ENCODE peak calls at places on chromosomes 12 and 14, in four cellular contexts. One of them, this sample, is unnamed.

GRCh38 chr14:22614240-22614799 is 16.2 kb downstream of the ABHD4 start:
- DNase-seq in mucosa of gallbladder: peak
- DNase-seq in stimulated activated CD8-positive, alpha-beta memory T cell treated with anti-CD3 and anti-CD28 coated beads, Interleukin-4, amount 100 ng/mL, for 24 hours: no peak
- DNase-seq in RWPE1: peak
- DNase-seq in this sample: no peak

GRCh38 chr12:1533602-1534304 is 60.6 kb downstream of the FBXL14 start:
- DNase-seq in stimulated activated CD8-positive, alpha-beta memory T cell treated with anti-CD3 and anti-CD28 coated beads, Interleukin-4, amount 100 ng/mL, for 24 hours: peak
- DNase-seq in RWPE1: no peak
- DNase-seq in mucosa of gallbladder: no peak
- DNase-seq in this sample: no peak

GRCh38 chr14:100290607-100291304 is 15.5 kb downstream of the SLC25A29 start:
- DNase-seq in mucosa of gallbladder: no peak
- DNase-seq in stimulated activated CD8-positive, alpha-beta memory T cell treated with anti-CD3 and anti-CD28 coated beads, Interleukin-4, amount 100 ng/mL, for 24 hours: no peak
- DNase-seq in RWPE1: no peak
- DNase-seq in this sample: no peak

GRCh38 chr14:79896009-79896408 is 315.3 kb downstream of the DIO2 start:
- DNase-seq in mucosa of gallbladder: no peak
- DNase-seq in stimulated activated CD8-positive, alpha-beta memory T cell treated with anti-CD3 and anti-CD28 coated beads, Interleukin-4, amount 100 ng/mL, for 24 hours: no peak
- DNase-seq in RWPE1: no peak
- DNase-seq in this sample: no peak

GRCh38 chr14:105092912-105093425 is 27.7 kb upstream of the GPR132 start:
- DNase-seq in stimulated activated CD8-positive, alpha-beta memory T cell treated with anti-CD3 and anti-CD28 coated beads, Interleukin-4, amount 100 ng/mL, for 24 hours: peak
- DNase-seq in RWPE1: peak
- DNase-seq in mucosa of gallbladder: peak
- DNase-seq in this sample: no peak

GRCh38 chr12:124518051-124518932 is 49.1 kb downstream of the NCOR2 start:
- DNase-seq in RWPE1: peak
- DNase-seq in stimulated activated CD8-positive, alpha-beta memory T cell treated with anti-CD3 and anti-CD28 coated beads, Interleukin-4, amount 100 ng/mL, for 24 hours: no peak
- DNase-seq in mucosa of gallbladder: peak
- DNase-seq in this sample: peak

GRCh38 chr14:92531151-92531873 is 17.7 kb downstream of the RIN3 start:
- DNase-seq in RWPE1: no peak
- DNase-seq in mucosa of gallbladder: no peak
- DNase-seq in stimulated activated CD8-positive, alpha-beta memory T cell treated with anti-CD3 and anti-CD28 coated beads, Interleukin-4, amount 100 ng/mL, for 24 hours: peak
- DNase-seq in this sample: no peak

GRCh38 chr14:30209136-30209535 is 281.5 kb upstream of the PRKD1 start:
- DNase-seq in stimulated activated CD8-positive, alpha-beta memory T cell treated with anti-CD3 and anti-CD28 coated beads, Interleukin-4, amount 100 ng/mL, for 24 hours: no peak
- DNase-seq in mucosa of gallbladder: no peak
- DNase-seq in RWPE1: no peak
- DNase-seq in this sample: no peak

GRCh38 chr12:46371718-46372130 is 849 bp downstream of the SLC38A2 start:
- DNase-seq in mucosa of gallbladder: peak
- DNase-seq in stimulated activated CD8-positive, alpha-beta memory T cell treated with anti-CD3 and anti-CD28 coated beads, Interleukin-4, amount 100 ng/mL, for 24 hours: peak
- DNase-seq in RWPE1: peak
- DNase-seq in this sample: peak

GRCh38 chr14:52267501-52268190 is at the start of gene PTGDR:
- DNase-seq in stimulated activated CD8-positive, alpha-beta memory T cell treated with anti-CD3 and anti-CD28 coated beads, Interleukin-4, amount 100 ng/mL, for 24 hours: peak
- DNase-seq in mucosa of gallbladder: no peak
- DNase-seq in RWPE1: no peak
- DNase-seq in this sample: peak

GRCh38 chr12:6233121-6233971 is 33.1 kb downstream of the CD9 start:
- DNase-seq in stimulated activated CD8-positive, alpha-beta memory T cell treated with anti-CD3 and anti-CD28 coated beads, Interleukin-4, amount 100 ng/mL, for 24 hours: no peak
- DNase-seq in RWPE1: no peak
- DNase-seq in mucosa of gallbladder: no peak
- DNase-seq in this sample: peak

GRCh38 chr14:35533357-35534129 is 421 bp upstream of the INSM2 start:
- DNase-seq in stimulated activated CD8-positive, alpha-beta memory T cell treated with anti-CD3 and anti-CD28 coated beads, Interleukin-4, amount 100 ng/mL, for 24 hours: peak
- DNase-seq in mucosa of gallbladder: peak
- DNase-seq in RWPE1: peak
- DNase-seq in this sample: peak

GRCh38 chr14:99883866-99884650 is 90.8 kb downstream of the EML1 start:
- DNase-seq in mucosa of gallbladder: no peak
- DNase-seq in stimulated activated CD8-positive, alpha-beta memory T cell treated with anti-CD3 and anti-CD28 coated beads, Interleukin-4, amount 100 ng/mL, for 24 hours: no peak
- DNase-seq in RWPE1: no peak
- DNase-seq in this sample: no peak

GRCh38 chr14:41785696-41786095 is 179.0 kb downstream of the LRFN5 start:
- DNase-seq in mucosa of gallbladder: no peak
- DNase-seq in stimulated activated CD8-positive, alpha-beta memory T cell treated with anti-CD3 and anti-CD28 coated beads, Interleukin-4, amount 100 ng/mL, for 24 hours: no peak
- DNase-seq in RWPE1: no peak
- DNase-seq in this sample: no peak